ENCODE peak calls at places on chromosomes 3 and 15, in nine cellular contexts. One of them, this sample, is unnamed.

GRCh38 chr3:125585595-125586223 is 9.6 kb downstream of the OSBPL11 start:
- DNase-seq in NCI-H1092 treated with DMSO at 0.1 percent for 48 hours: peak; percentile 54
- DNase-seq in stimulated activated CD4-positive, alpha-beta T cell treated with anti-CD3 and anti-CD28 coated beads, Interleukin-2, amount 100 ng/mL, for 24 hours: peak; percentile 49
- DNase-seq in GM12864: no peak
- DNase-seq in activated T-helper 1 cell treated with Interleukin-2 at 50 U/mL for 16 hours: no peak
- DNase-seq in KBM-7: peak; percentile 68
- DNase-seq in Calu3: peak; percentile 64
- DNase-seq in lower leg skin: no peak
- DNase-seq in ovary: peak; percentile 46
- DNase-seq in this sample: peak; percentile 66

GRCh38 chr15:42324308-42324707 is 35.0 kb upstream of the CAPN3 start:
- DNase-seq in NCI-H1092 treated with DMSO at 0.1 percent for 48 hours: no peak
- DNase-seq in stimulated activated CD4-positive, alpha-beta T cell treated with anti-CD3 and anti-CD28 coated beads, Interleukin-2, amount 100 ng/mL, for 24 hours: no peak
- DNase-seq in GM12864: no peak
- DNase-seq in activated T-helper 1 cell treated with Interleukin-2 at 50 U/mL for 16 hours: no peak
- DNase-seq in KBM-7: no peak
- DNase-seq in Calu3: no peak
- DNase-seq in lower leg skin: no peak
- DNase-seq in ovary: no peak
- DNase-seq in this sample: no peak

GRCh38 chr3:154701055-154701454 is 271.1 kb upstream of the GPR149 start:
- DNase-seq in NCI-H1092 treated with DMSO at 0.1 percent for 48 hours: no peak
- DNase-seq in stimulated activated CD4-positive, alpha-beta T cell treated with anti-CD3 and anti-CD28 coated beads, Interleukin-2, amount 100 ng/mL, for 24 hours: no peak
- DNase-seq in GM12864: no peak
- DNase-seq in activated T-helper 1 cell treated with Interleukin-2 at 50 U/mL for 16 hours: no peak
- DNase-seq in KBM-7: no peak
- DNase-seq in Calu3: no peak
- DNase-seq in lower leg skin: no peak
- DNase-seq in ovary: no peak
- DNase-seq in this sample: no peak

GRCh38 chr3:46998121-46998851 is 18.8 kb downstream of the NBEAL2 start:
- DNase-seq in NCI-H1092 treated with DMSO at 0.1 percent for 48 hours: peak; percentile 13
- DNase-seq in stimulated activated CD4-positive, alpha-beta T cell treated with anti-CD3 and anti-CD28 coated beads, Interleukin-2, amount 100 ng/mL, for 24 hours: peak; percentile 78
- DNase-seq in GM12864: no peak
- DNase-seq in activated T-helper 1 cell treated with Interleukin-2 at 50 U/mL for 16 hours: peak; percentile 64
- DNase-seq in KBM-7: peak; percentile 73
- DNase-seq in Calu3: peak; percentile 84
- DNase-seq in lower leg skin: no peak
- DNase-seq in ovary: no peak
- DNase-seq in this sample: peak; percentile 62

GRCh38 chr3:17157713-17158112 is 273.0 kb downstream of the PLCL2 start:
- DNase-seq in NCI-H1092 treated with DMSO at 0.1 percent for 48 hours: no peak
- DNase-seq in stimulated activated CD4-positive, alpha-beta T cell treated with anti-CD3 and anti-CD28 coated beads, Interleukin-2, amount 100 ng/mL, for 24 hours: no peak
- DNase-seq in GM12864: no peak
- DNase-seq in activated T-helper 1 cell treated with Interleukin-2 at 50 U/mL for 16 hours: no peak
- DNase-seq in KBM-7: no peak
- DNase-seq in Calu3: peak; percentile 20
- DNase-seq in lower leg skin: no peak
- DNase-seq in ovary: no peak
- DNase-seq in this sample: no peak

GRCh38 chr15:63023351-63023945 is 19.1 kb upstream of the TPM1 start:
- DNase-seq in NCI-H1092 treated with DMSO at 0.1 percent for 48 hours: no peak
- DNase-seq in stimulated activated CD4-positive, alpha-beta T cell treated with anti-CD3 and anti-CD28 coated beads, Interleukin-2, amount 100 ng/mL, for 24 hours: no peak
- DNase-seq in GM12864: no peak
- DNase-seq in activated T-helper 1 cell treated with Interleukin-2 at 50 U/mL for 16 hours: no peak
- DNase-seq in KBM-7: no peak
- DNase-seq in Calu3: no peak
- DNase-seq in lower leg skin: peak; percentile 58
- DNase-seq in ovary: no peak
- DNase-seq in this sample: no peak

GRCh38 chr3:66035763-66036477 is 2.8 kb downstream of the MAGI1 start:
- DNase-seq in NCI-H1092 treated with DMSO at 0.1 percent for 48 hours: no peak
- DNase-seq in stimulated activated CD4-positive, alpha-beta T cell treated with anti-CD3 and anti-CD28 coated beads, Interleukin-2, amount 100 ng/mL, for 24 hours: no peak
- DNase-seq in GM12864: no peak
- DNase-seq in activated T-helper 1 cell treated with Interleukin-2 at 50 U/mL for 16 hours: no peak
- DNase-seq in KBM-7: no peak
- DNase-seq in Calu3: peak; percentile 21
- DNase-seq in lower leg skin: no peak
- DNase-seq in ovary: no peak
- DNase-seq in this sample: no peak

GRCh38 chr3:192727032-192727847 is at the start of gene FGF12:
- DNase-seq in NCI-H1092 treated with DMSO at 0.1 percent for 48 hours: peak; percentile 86
- DNase-seq in stimulated activated CD4-positive, alpha-beta T cell treated with anti-CD3 and anti-CD28 coated beads, Interleukin-2, amount 100 ng/mL, for 24 hours: peak; percentile 16
- DNase-seq in GM12864: no peak
- DNase-seq in activated T-helper 1 cell treated with Interleukin-2 at 50 U/mL for 16 hours: no peak
- DNase-seq in KBM-7: no peak
- DNase-seq in Calu3: peak; percentile 69
- DNase-seq in lower leg skin: no peak
- DNase-seq in ovary: peak; percentile 9
- DNase-seq in this sample: no peak

GRCh38 chr3:129576514-129577345 is 29.7 kb downstream of the PLXND1 start:
- DNase-seq in NCI-H1092 treated with DMSO at 0.1 percent for 48 hours: peak; percentile 87
- DNase-seq in stimulated activated CD4-positive, alpha-beta T cell treated with anti-CD3 and anti-CD28 coated beads, Interleukin-2, amount 100 ng/mL, for 24 hours: peak; percentile 24
- DNase-seq in GM12864: peak; percentile 38
- DNase-seq in activated T-helper 1 cell treated with Interleukin-2 at 50 U/mL for 16 hours: peak; percentile 55
- DNase-seq in KBM-7: peak; percentile 59
- DNase-seq in Calu3: no peak
- DNase-seq in lower leg skin: no peak
- DNase-seq in ovary: no peak
- DNase-seq in this sample: peak; percentile 70

GRCh38 chr15:40990080-40990479 is 36.8 kb downstream of the CHAC1 start:
- DNase-seq in NCI-H1092 treated with DMSO at 0.1 percent for 48 hours: no peak
- DNase-seq in stimulated activated CD4-positive, alpha-beta T cell treated with anti-CD3 and anti-CD28 coated beads, Interleukin-2, amount 100 ng/mL, for 24 hours: no peak
- DNase-seq in GM12864: no peak
- DNase-seq in activated T-helper 1 cell treated with Interleukin-2 at 50 U/mL for 16 hours: no peak
- DNase-seq in KBM-7: no peak
- DNase-seq in Calu3: no peak
- DNase-seq in lower leg skin: no peak
- DNase-seq in ovary: no peak
- DNase-seq in this sample: no peak

GRCh38 chr15:23687143-23687470 is at the start of gene NDN:
- DNase-seq in NCI-H1092 treated with DMSO at 0.1 percent for 48 hours: no peak
- DNase-seq in stimulated activated CD4-positive, alpha-beta T cell treated with anti-CD3 and anti-CD28 coated beads, Interleukin-2, amount 100 ng/mL, for 24 hours: peak; percentile 26
- DNase-seq in GM12864: no peak
- DNase-seq in activated T-helper 1 cell treated with Interleukin-2 at 50 U/mL for 16 hours: no peak
- DNase-seq in KBM-7: no peak
- DNase-seq in Calu3: no peak
- DNase-seq in lower leg skin: no peak
- DNase-seq in ovary: peak; percentile 66
- DNase-seq in this sample: no peak

GRCh38 chr3:13168391-13168790 is 95.2 kb upstream of the IQSEC1 start:
- DNase-seq in NCI-H1092 treated with DMSO at 0.1 percent for 48 hours: no peak
- DNase-seq in stimulated activated CD4-positive, alpha-beta T cell treated with anti-CD3 and anti-CD28 coated beads, Interleukin-2, amount 100 ng/mL, for 24 hours: no peak
- DNase-seq in GM12864: no peak
- DNase-seq in activated T-helper 1 cell treated with Interleukin-2 at 50 U/mL for 16 hours: no peak
- DNase-seq in KBM-7: no peak
- DNase-seq in Calu3: no peak
- DNase-seq in lower leg skin: no peak
- DNase-seq in ovary: no peak
- DNase-seq in this sample: no peak

GRCh38 chr3:153572165-153572564 is 410.1 kb downstream of the RAP2B start:
- DNase-seq in NCI-H1092 treated with DMSO at 0.1 percent for 48 hours: no peak
- DNase-seq in stimulated activated CD4-positive, alpha-beta T cell treated with anti-CD3 and anti-CD28 coated beads, Interleukin-2, amount 100 ng/mL, for 24 hours: no peak
- DNase-seq in GM12864: no peak
- DNase-seq in activated T-helper 1 cell treated with Interleukin-2 at 50 U/mL for 16 hours: no peak
- DNase-seq in KBM-7: no peak
- DNase-seq in Calu3: no peak
- DNase-seq in lower leg skin: no peak
- DNase-seq in ovary: no peak
- DNase-seq in this sample: no peak

GRCh38 chr3:172126741-172127140 is 87.4 kb downstream of the FNDC3B start:
- DNase-seq in NCI-H1092 treated with DMSO at 0.1 percent for 48 hours: no peak
- DNase-seq in stimulated activated CD4-positive, alpha-beta T cell treated with anti-CD3 and anti-CD28 coated beads, Interleukin-2, amount 100 ng/mL, for 24 hours: no peak
- DNase-seq in GM12864: no peak
- DNase-seq in activated T-helper 1 cell treated with Interleukin-2 at 50 U/mL for 16 hours: no peak
- DNase-seq in KBM-7: no peak
- DNase-seq in Calu3: no peak
- DNase-seq in lower leg skin: no peak
- DNase-seq in ovary: no peak
- DNase-seq in this sample: no peak

GRCh38 chr3:40557558-40558161 is 32.9 kb downstream of the ZNF621 start:
- DNase-seq in NCI-H1092 treated with DMSO at 0.1 percent for 48 hours: no peak
- DNase-seq in stimulated activated CD4-positive, alpha-beta T cell treated with anti-CD3 and anti-CD28 coated beads, Interleukin-2, amount 100 ng/mL, for 24 hours: no peak
- DNase-seq in GM12864: no peak
- DNase-seq in activated T-helper 1 cell treated with Interleukin-2 at 50 U/mL for 16 hours: no peak
- DNase-seq in KBM-7: no peak
- DNase-seq in Calu3: no peak
- DNase-seq in lower leg skin: no peak
- DNase-seq in ovary: no peak
- DNase-seq in this sample: no peak

GRCh38 chr15:101115887-101116680 is 135.8 kb downstream of the CHSY1 start:
- DNase-seq in NCI-H1092 treated with DMSO at 0.1 percent for 48 hours: no peak
- DNase-seq in stimulated activated CD4-positive, alpha-beta T cell treated with anti-CD3 and anti-CD28 coated beads, Interleukin-2, amount 100 ng/mL, for 24 hours: no peak
- DNase-seq in GM12864: no peak
- DNase-seq in activated T-helper 1 cell treated with Interleukin-2 at 50 U/mL for 16 hours: no peak
- DNase-seq in KBM-7: peak; percentile 85
- DNase-seq in Calu3: no peak
- DNase-seq in lower leg skin: no peak
- DNase-seq in ovary: peak; percentile 56
- DNase-seq in this sample: peak; percentile 70

GRCh38 chr15:63082366-63082765 is 39.3 kb upstream of the LACTB start:
- DNase-seq in NCI-H1092 treated with DMSO at 0.1 percent for 48 hours: no peak
- DNase-seq in stimulated activated CD4-positive, alpha-beta T cell treated with anti-CD3 and anti-CD28 coated beads, Interleukin-2, amount 100 ng/mL, for 24 hours: no peak
- DNase-seq in GM12864: no peak
- DNase-seq in activated T-helper 1 cell treated with Interleukin-2 at 50 U/mL for 16 hours: no peak
- DNase-seq in KBM-7: no peak
- DNase-seq in Calu3: no peak
- DNase-seq in lower leg skin: no peak
- DNase-seq in ovary: no peak
- DNase-seq in this sample: no peak

GRCh38 chr3:58047806-58048205 is 39.6 kb downstream of the FLNB start:
- DNase-seq in NCI-H1092 treated with DMSO at 0.1 percent for 48 hours: no peak
- DNase-seq in stimulated activated CD4-positive, alpha-beta T cell treated with anti-CD3 and anti-CD28 coated beads, Interleukin-2, amount 100 ng/mL, for 24 hours: no peak
- DNase-seq in GM12864: no peak
- DNase-seq in activated T-helper 1 cell treated with Interleukin-2 at 50 U/mL for 16 hours: no peak
- DNase-seq in KBM-7: no peak
- DNase-seq in Calu3: no peak
- DNase-seq in lower leg skin: no peak
- DNase-seq in ovary: no peak
- DNase-seq in this sample: no peak

GRCh38 chr3:139132976-139133375 is 88.3 kb upstream of the PRR23C start:
- DNase-seq in NCI-H1092 treated with DMSO at 0.1 percent for 48 hours: no peak
- DNase-seq in stimulated activated CD4-positive, alpha-beta T cell treated with anti-CD3 and anti-CD28 coated beads, Interleukin-2, amount 100 ng/mL, for 24 hours: no peak
- DNase-seq in GM12864: no peak
- DNase-seq in activated T-helper 1 cell treated with Interleukin-2 at 50 U/mL for 16 hours: no peak
- DNase-seq in KBM-7: no peak
- DNase-seq in Calu3: no peak
- DNase-seq in lower leg skin: no peak
- DNase-seq in ovary: no peak
- DNase-seq in this sample: no peak

GRCh38 chr15:44788748-44789147 is 52.4 kb downstream of the TRIM69 start:
- DNase-seq in NCI-H1092 treated with DMSO at 0.1 percent for 48 hours: no peak
- DNase-seq in stimulated activated CD4-positive, alpha-beta T cell treated with anti-CD3 and anti-CD28 coated beads, Interleukin-2, amount 100 ng/mL, for 24 hours: peak; percentile 50
- DNase-seq in GM12864: no peak
- DNase-seq in activated T-helper 1 cell treated with Interleukin-2 at 50 U/mL for 16 hours: no peak
- DNase-seq in KBM-7: no peak
- DNase-seq in Calu3: no peak
- DNase-seq in lower leg skin: no peak
- DNase-seq in ovary: no peak
- DNase-seq in this sample: no peak

GRCh38 chr15:50225897-50226296 is 39.6 kb downstream of the HDC start:
- DNase-seq in NCI-H1092 treated with DMSO at 0.1 percent for 48 hours: no peak
- DNase-seq in stimulated activated CD4-positive, alpha-beta T cell treated with anti-CD3 and anti-CD28 coated beads, Interleukin-2, amount 100 ng/mL, for 24 hours: no peak
- DNase-seq in GM12864: no peak
- DNase-seq in activated T-helper 1 cell treated with Interleukin-2 at 50 U/mL for 16 hours: no peak
- DNase-seq in KBM-7: no peak
- DNase-seq in Calu3: no peak
- DNase-seq in lower leg skin: no peak
- DNase-seq in ovary: no peak
- DNase-seq in this sample: no peak

GRCh38 chr15:101354891-101355623 is 60.0 kb upstream of the SNRPA1 start:
- DNase-seq in NCI-H1092 treated with DMSO at 0.1 percent for 48 hours: no peak
- DNase-seq in stimulated activated CD4-positive, alpha-beta T cell treated with anti-CD3 and anti-CD28 coated beads, Interleukin-2, amount 100 ng/mL, for 24 hours: no peak
- DNase-seq in GM12864: no peak
- DNase-seq in activated T-helper 1 cell treated with Interleukin-2 at 50 U/mL for 16 hours: no peak
- DNase-seq in KBM-7: no peak
- DNase-seq in Calu3: no peak
- DNase-seq in lower leg skin: no peak
- DNase-seq in ovary: no peak
- DNase-seq in this sample: no peak

GRCh38 chr3:127208483-127209100 is 15.7 kb downstream of the PRR23E start:
- DNase-seq in NCI-H1092 treated with DMSO at 0.1 percent for 48 hours: no peak
- DNase-seq in stimulated activated CD4-positive, alpha-beta T cell treated with anti-CD3 and anti-CD28 coated beads, Interleukin-2, amount 100 ng/mL, for 24 hours: no peak
- DNase-seq in GM12864: no peak
- DNase-seq in activated T-helper 1 cell treated with Interleukin-2 at 50 U/mL for 16 hours: no peak
- DNase-seq in KBM-7: no peak
- DNase-seq in Calu3: no peak
- DNase-seq in lower leg skin: peak; percentile 72
- DNase-seq in ovary: no peak
- DNase-seq in this sample: no peak

GRCh38 chr15:41180206-41180789 is 50.3 kb downstream of the EXD1 start:
- DNase-seq in NCI-H1092 treated with DMSO at 0.1 percent for 48 hours: no peak
- DNase-seq in stimulated activated CD4-positive, alpha-beta T cell treated with anti-CD3 and anti-CD28 coated beads, Interleukin-2, amount 100 ng/mL, for 24 hours: no peak
- DNase-seq in GM12864: no peak
- DNase-seq in activated T-helper 1 cell treated with Interleukin-2 at 50 U/mL for 16 hours: no peak
- DNase-seq in KBM-7: no peak
- DNase-seq in Calu3: no peak
- DNase-seq in lower leg skin: no peak
- DNase-seq in ovary: no peak
- DNase-seq in this sample: no peak

GRCh38 chr3:192943384-192943783 is 25.7 kb upstream of the MB21D2 start:
- DNase-seq in NCI-H1092 treated with DMSO at 0.1 percent for 48 hours: no peak
- DNase-seq in stimulated activated CD4-positive, alpha-beta T cell treated with anti-CD3 and anti-CD28 coated beads, Interleukin-2, amount 100 ng/mL, for 24 hours: no peak
- DNase-seq in GM12864: no peak
- DNase-seq in activated T-helper 1 cell treated with Interleukin-2 at 50 U/mL for 16 hours: no peak
- DNase-seq in KBM-7: no peak
- DNase-seq in Calu3: no peak
- DNase-seq in lower leg skin: no peak
- DNase-seq in ovary: no peak
- DNase-seq in this sample: no peak

GRCh38 chr3:173584834-173585831 is 187.6 kb downstream of the NLGN1 start:
- DNase-seq in NCI-H1092 treated with DMSO at 0.1 percent for 48 hours: no peak
- DNase-seq in stimulated activated CD4-positive, alpha-beta T cell treated with anti-CD3 and anti-CD28 coated beads, Interleukin-2, amount 100 ng/mL, for 24 hours: no peak
- DNase-seq in GM12864: no peak
- DNase-seq in activated T-helper 1 cell treated with Interleukin-2 at 50 U/mL for 16 hours: no peak
- DNase-seq in KBM-7: no peak
- DNase-seq in Calu3: peak; percentile 64
- DNase-seq in lower leg skin: no peak
- DNase-seq in ovary: no peak
- DNase-seq in this sample: no peak

GRCh38 chr15:29688981-29689723 is 133.1 kb downstream of the TJP1 start:
- DNase-seq in NCI-H1092 treated with DMSO at 0.1 percent for 48 hours: no peak
- DNase-seq in stimulated activated CD4-positive, alpha-beta T cell treated with anti-CD3 and anti-CD28 coated beads, Interleukin-2, amount 100 ng/mL, for 24 hours: no peak
- DNase-seq in GM12864: no peak
- DNase-seq in activated T-helper 1 cell treated with Interleukin-2 at 50 U/mL for 16 hours: no peak
- DNase-seq in KBM-7: no peak
- DNase-seq in Calu3: no peak
- DNase-seq in lower leg skin: peak; percentile 80
- DNase-seq in ovary: no peak
- DNase-seq in this sample: no peak

GRCh38 chr3:171028779-171029232 is 2.3 kb upstream of the SLC2A2 start:
- DNase-seq in NCI-H1092 treated with DMSO at 0.1 percent for 48 hours: no peak
- DNase-seq in stimulated activated CD4-positive, alpha-beta T cell treated with anti-CD3 and anti-CD28 coated beads, Interleukin-2, amount 100 ng/mL, for 24 hours: no peak
- DNase-seq in GM12864: no peak
- DNase-seq in activated T-helper 1 cell treated with Interleukin-2 at 50 U/mL for 16 hours: no peak
- DNase-seq in KBM-7: no peak
- DNase-seq in Calu3: no peak
- DNase-seq in lower leg skin: no peak
- DNase-seq in ovary: no peak
- DNase-seq in this sample: no peak

GRCh38 chr15:51793521-51793920 is 35.9 kb upstream of the TMOD3 start:
- DNase-seq in NCI-H1092 treated with DMSO at 0.1 percent for 48 hours: no peak
- DNase-seq in stimulated activated CD4-positive, alpha-beta T cell treated with anti-CD3 and anti-CD28 coated beads, Interleukin-2, amount 100 ng/mL, for 24 hours: no peak
- DNase-seq in GM12864: no peak
- DNase-seq in activated T-helper 1 cell treated with Interleukin-2 at 50 U/mL for 16 hours: no peak
- DNase-seq in KBM-7: no peak
- DNase-seq in Calu3: no peak
- DNase-seq in lower leg skin: no peak
- DNase-seq in ovary: peak; percentile 15
- DNase-seq in this sample: no peak

GRCh38 chr3:30607032-30607833 is 832 bp downstream of the TGFBR2 start:
- DNase-seq in NCI-H1092 treated with DMSO at 0.1 percent for 48 hours: peak; percentile 1
- DNase-seq in stimulated activated CD4-positive, alpha-beta T cell treated with anti-CD3 and anti-CD28 coated beads, Interleukin-2, amount 100 ng/mL, for 24 hours: peak; percentile 69
- DNase-seq in GM12864: no peak
- DNase-seq in activated T-helper 1 cell treated with Interleukin-2 at 50 U/mL for 16 hours: peak; percentile 49
- DNase-seq in KBM-7: peak; percentile 82
- DNase-seq in Calu3: peak; percentile 60
- DNase-seq in lower leg skin: peak; percentile 95
- DNase-seq in ovary: peak; percentile 55
- DNase-seq in this sample: peak; percentile 52

GRCh38 chr3:53081318-53081717 is 35.4 kb upstream of the SFMBT1 start:
- DNase-seq in NCI-H1092 treated with DMSO at 0.1 percent for 48 hours: no peak
- DNase-seq in stimulated activated CD4-positive, alpha-beta T cell treated with anti-CD3 and anti-CD28 coated beads, Interleukin-2, amount 100 ng/mL, for 24 hours: no peak
- DNase-seq in GM12864: no peak
- DNase-seq in activated T-helper 1 cell treated with Interleukin-2 at 50 U/mL for 16 hours: no peak
- DNase-seq in KBM-7: no peak
- DNase-seq in Calu3: no peak
- DNase-seq in lower leg skin: peak; percentile 59
- DNase-seq in ovary: no peak
- DNase-seq in this sample: no peak

This sample was measured in Kasumi-1.